ENCODE peak calls at places on chromosome 4, in eight cellular contexts. D is PC-3; T is activated T-cell treated with anti-CD3 and anti-CD28 coated beads for 24 hours; F is activated CD4-positive, alpha-beta T cell treated with anti-CD3 and anti-CD28 coated beads for 24 hours; Y is SW 1271; P is MG63; N is NCI-H1105 treated with DMSO at 0.1 percent for 48 hours; Z is CD4-positive, CD25-positive, alpha-beta regulatory T cell. Q is an unnamed sample.

GRCh38 chr4:4395849-4396627 is 9.1 kb downstream of the NSG1 start:
- DNase-seq in D (no peak), P (no peak), N (peak), T (no peak), Y (no peak), F (no peak), Z (no peak), Q (peak)

GRCh38 chr4:152807294-152807829 is 27.6 kb downstream of the ARFIP1 start:
- DNase-seq in Z (no peak), F (no peak), Y (no peak), T (no peak), D (peak), P (no peak), N (no peak), Q (no peak)

GRCh38 chr4:158176108-158176507 is 3.3 kb upstream of the GASK1B start:
- DNase-seq in P (peak), N (no peak), T (no peak), Y (no peak), D (peak), Z (no peak), F (no peak), Q (no peak)

GRCh38 chr4:81164623-81165416 is 50.2 kb downstream of the PRKG2 start:
- DNase-seq in D (peak), T (peak), F (no peak), P (peak), Z (no peak), Y (peak), N (no peak), Q (no peak)

GRCh38 chr4:76799139-76799538 is 98.8 kb downstream of the SOWAHB start:
- DNase-seq in Z (no peak), P (no peak), T (no peak), D (no peak), Y (no peak), F (no peak), N (no peak), Q (no peak)

GRCh38 chr4:110032603-110033002 is 119.9 kb downstream of the EGF start:
- DNase-seq in Z (no peak), T (no peak), Y (no peak), N (no peak), P (no peak), F (no peak), D (no peak), Q (no peak)

GRCh38 chr4:149980941-149981340 is 97.3 kb upstream of the DCLK2 start:
- DNase-seq in F (peak), N (peak), T (peak), Z (peak), Y (no peak), D (peak), P (peak), Q (peak)

GRCh38 chr4:159002950-159003349 is 99.9 kb upstream of the RAPGEF2 start:
- DNase-seq in D (no peak), Y (no peak), N (no peak), Z (no peak), F (no peak), P (no peak), T (no peak), Q (no peak)

GRCh38 chr4:30385650-30386049 is 334.5 kb upstream of the PCDH7 start:
- DNase-seq in N (no peak), Y (no peak), P (no peak), Z (no peak), D (peak), F (no peak), T (no peak), Q (no peak)

GRCh38 chr4:47701286-47701685 is 136.6 kb downstream of the CORIN start:
- DNase-seq in T (no peak), F (no peak), Z (no peak), Y (no peak), P (no peak), D (no peak), N (no peak), Q (no peak)

GRCh38 chr4:47373174-47373573 is 90.3 kb downstream of the COMMD8 start:
- DNase-seq in F (no peak), Z (no peak), D (no peak), Y (no peak), P (no peak), N (no peak), T (no peak), Q (no peak)

GRCh38 chr4:76499461-76499860 is 64.4 kb downstream of the SHROOM3 start:
- DNase-seq in N (no peak), Z (no peak), F (no peak), P (no peak), Y (no peak), T (no peak), D (no peak), Q (no peak)

GRCh38 chr4:104064650-104065577 is 345.1 kb upstream of the TACR3 start:
- DNase-seq in P (peak), Z (no peak), T (no peak), F (no peak), N (peak), Y (no peak), D (peak), Q (peak)

GRCh38 chr4:31235961-31236360 is 515.8 kb downstream of the PCDH7 start:
- DNase-seq in Y (no peak), D (no peak), P (no peak), T (no peak), N (no peak), Z (no peak), F (no peak), Q (no peak)

Q was measured in NCI-H526.